ENCODE peak calls at places on chromosomes 4 and X, in nine cellular contexts. D is nephron progenitor cell; L is anterior cingulate cortex; K is fibroblast of the conjunctiva; X is fibroblast of pulmonary artery; R is NCI-H2081; G is non-pigmented ciliary epithelial cell; S is AG04449; M is activated CD4-positive, alpha-beta T cell treated with anti-CD3 and anti-CD28 coated beads, Interleukin-2, amount 50 U/mL, for 4 hours. O is an unnamed sample.

GRCh38 chrX:136810493-136810892 is 29.8 kb upstream of the ARHGEF6 start:
- DNase-seq in D (no peak), L (no peak), K (no peak), X (no peak), R (no peak), G (no peak), S (no peak), M (no peak), O (no peak)

GRCh38 chr4:3257691-3258482 is 8.9 kb downstream of the MSANTD1 start:
- DNase-seq in D (no peak), L (no peak), K (no peak), X (peak; percentile 15), R (no peak), G (no peak), S (no peak), M (no peak), O (no peak)

GRCh38 chrX:47093248-47093647 is 15.0 kb downstream of the RGN start:
- DNase-seq in D (no peak), L (no peak), K (peak; percentile 33), X (peak; percentile 61), R (peak; percentile 29), G (peak; percentile 8), S (no peak), M (no peak), O (no peak)

GRCh38 chr4:20062054-20062453 is 189.7 kb upstream of the SLIT2 start:
- DNase-seq in D (no peak), L (no peak), K (no peak), X (peak; percentile 39), R (no peak), G (no peak), S (no peak), M (no peak), O (no peak)

GRCh38 chr4:2813446-2814405 is 20.8 kb downstream of the SH3BP2 start:
- DNase-seq in D (no peak), L (no peak), K (no peak), X (no peak), R (no peak), G (no peak), S (no peak), M (no peak), O (no peak)

GRCh38 chrX:133434197-133434820 is 19.0 kb upstream of the GPC4 start:
- DNase-seq in D (no peak), L (no peak), K (no peak), X (no peak), R (no peak), G (no peak), S (no peak), M (no peak), O (no peak)

GRCh38 chr4:38058186-38058585 is 98.0 kb downstream of the PTTG2 start:
- DNase-seq in D (peak; percentile 46), L (no peak), K (no peak), X (no peak), R (no peak), G (no peak), S (no peak), M (no peak), O (no peak)

GRCh38 chrX:120477453-120477852 is 8.4 kb upstream of the LAMP2 start:
- DNase-seq in D (no peak), L (no peak), K (no peak), X (no peak), R (no peak), G (no peak), S (no peak), M (no peak), O (no peak)

O was measured in HL-60.